ENCODE peak calls at places on chromosome 14, in eight cellular contexts. G is neural progenitor cell, V is HFF-Myc, U is mucosa of descending colon, S is astrocyte of the spinal cord, P is transverse colon, I is GM23338, R is choroid plexus epithelial cell. E is an unnamed sample.
A peak's percentile ranks its signal among the peaks of the same experiment; 100 is the strongest.

GRCh38 chr14:62980693-62981092 is 64.6 kb downstream of the KCNH5 start:
- DNase-seq in G (no peak), V (no peak), U (no peak), S (no peak), P (no peak), I (no peak), R (no peak), E (no peak)

GRCh38 chr14:104299993-104300761 is 161.8 kb downstream of the KIF26A start:
- DNase-seq in G (no peak), V (no peak), U (peak; percentile 23), S (no peak), P (no peak), I (no peak), R (no peak), E (no peak)

GRCh38 chr14:64920465-64920864 is 6.2 kb downstream of the CHURC1 start:
- DNase-seq in G (no peak), V (no peak), U (no peak), S (no peak), P (no peak), I (no peak), R (no peak), E (no peak)

GRCh38 chr14:49594347-49595089 is 4.2 kb upstream of the LRR1 start:
- DNase-seq in G (no peak), V (peak; percentile 59), U (no peak), S (peak; percentile 59), P (peak; percentile 68), I (no peak), R (peak; percentile 90), E (no peak)

GRCh38 chr14:50560929-50561280 is 960 bp downstream of the ATL1 start:
- DNase-seq in G (peak; percentile 79), V (no peak), U (peak; percentile 85), S (peak; percentile 48), P (peak; percentile 77), I (peak; percentile 55), R (peak; percentile 58), E (no peak)

GRCh38 chr14:23061995-23062394 is 4.7 kb upstream of the CDH24 start:
- DNase-seq in G (no peak), V (peak; percentile 93), U (no peak), S (peak; percentile 97), P (peak; percentile 43), I (no peak), R (peak; percentile 98), E (peak; percentile 78)

GRCh38 chr14:61528591-61529021 is 166.7 kb upstream of the HIF1A start:
- DNase-seq in G (no peak), V (no peak), U (no peak), S (peak; percentile 87), P (no peak), I (no peak), R (peak; percentile 77), E (peak; percentile 88)

GRCh38 chr14:25953532-25954144 is 644.2 kb downstream of the NOVA1 start:
- DNase-seq in G (no peak), V (no peak), U (no peak), S (peak; percentile 87), P (peak; percentile 40), I (no peak), R (peak; percentile 86), E (no peak)

GRCh38 chr14:61267336-61267735 is 13.8 kb downstream of the TMEM30B start:
- DNase-seq in G (no peak), V (no peak), U (no peak), S (no peak), P (no peak), I (no peak), R (no peak), E (no peak)

GRCh38 chr14:91186515-91187066 is 57.9 kb downstream of the GPR68 start:
- DNase-seq in G (no peak), V (no peak), U (no peak), S (no peak), P (no peak), I (no peak), R (no peak), E (no peak)

GRCh38 chr14:33736299-33736698 is 214.6 kb downstream of the EGLN3 start:
- DNase-seq in G (no peak), V (no peak), U (no peak), S (no peak), P (no peak), I (peak; percentile 40), R (peak; percentile 22), E (no peak)
- TF ChIP-seq CTCF in G (no peak), V (no peak), U (no peak), S (no peak), P (no peak), I (no peak), R (no peak), E (no peak)

DNA sequence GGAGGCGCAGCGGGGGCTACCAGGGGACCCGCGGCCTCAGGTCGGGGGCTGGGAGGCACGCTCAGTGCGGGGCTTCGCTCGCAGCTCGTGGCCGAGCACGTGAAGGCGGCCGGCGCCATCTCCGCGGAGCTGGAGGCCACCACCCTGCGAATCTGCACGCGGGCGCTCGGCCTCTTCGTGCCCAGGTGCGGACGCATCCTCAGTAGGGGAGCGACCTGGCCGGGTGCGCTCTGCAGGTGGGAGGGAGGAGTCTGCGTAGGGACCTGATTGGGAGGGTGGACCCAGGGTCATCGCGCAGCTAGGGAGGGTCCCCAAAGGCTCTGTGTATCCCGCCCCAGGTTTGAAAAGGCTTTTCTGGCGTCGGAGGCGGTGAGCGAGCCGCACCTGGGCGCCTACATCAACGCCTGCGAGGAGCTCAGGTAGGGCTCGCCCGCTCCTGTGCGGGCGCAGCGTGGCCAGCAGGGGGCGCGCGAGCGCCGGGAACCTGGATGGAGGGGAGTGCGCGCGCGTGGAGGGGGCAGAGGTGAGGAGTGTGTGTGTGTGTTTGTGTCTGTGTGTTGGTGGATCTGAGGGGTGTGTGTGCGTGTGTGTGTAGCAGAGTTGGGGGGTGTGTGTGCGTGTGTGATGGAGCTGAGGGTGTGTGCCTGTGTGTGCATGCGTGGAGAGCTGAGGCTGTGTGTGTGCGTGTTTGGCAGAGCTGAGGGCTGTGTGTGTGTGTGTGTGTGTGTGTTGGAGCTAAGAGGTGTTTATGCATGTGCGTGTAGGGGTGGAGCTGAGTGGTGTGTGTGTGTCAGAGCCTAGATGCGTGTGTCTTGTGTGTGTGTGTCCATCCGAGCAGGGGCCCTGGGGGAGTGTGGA is 10.4 kb downstream of the EXOC3L4 start:
- DNase-seq in G (peak; percentile 77), V (no peak), U (no peak), S (peak; percentile 36), P (peak; percentile 78), I (peak; percentile 80), R (peak; percentile 66), E (no peak)
- H3K4me3 ChIP-seq in G (peak overlapping the region; percentile 18), V (no peak overlapping the region), U (no peak overlapping the region), S (no peak overlapping the region), P (peak overlapping the region; percentile 27), I (peak overlapping the region; percentile 51), R (no peak overlapping the region), E (no peak overlapping the region)

GRCh38 chr14:99079061-99079727 is 192.8 kb downstream of the BCL11B start:
- DNase-seq in G (no peak), V (no peak), U (no peak), S (no peak), P (no peak), I (no peak), R (no peak), E (no peak)
- TF ChIP-seq CTCF in G (no peak), V (no peak), U (no peak), S (no peak), P (no peak), I (no peak), R (no peak), E (no peak)

DNA sequence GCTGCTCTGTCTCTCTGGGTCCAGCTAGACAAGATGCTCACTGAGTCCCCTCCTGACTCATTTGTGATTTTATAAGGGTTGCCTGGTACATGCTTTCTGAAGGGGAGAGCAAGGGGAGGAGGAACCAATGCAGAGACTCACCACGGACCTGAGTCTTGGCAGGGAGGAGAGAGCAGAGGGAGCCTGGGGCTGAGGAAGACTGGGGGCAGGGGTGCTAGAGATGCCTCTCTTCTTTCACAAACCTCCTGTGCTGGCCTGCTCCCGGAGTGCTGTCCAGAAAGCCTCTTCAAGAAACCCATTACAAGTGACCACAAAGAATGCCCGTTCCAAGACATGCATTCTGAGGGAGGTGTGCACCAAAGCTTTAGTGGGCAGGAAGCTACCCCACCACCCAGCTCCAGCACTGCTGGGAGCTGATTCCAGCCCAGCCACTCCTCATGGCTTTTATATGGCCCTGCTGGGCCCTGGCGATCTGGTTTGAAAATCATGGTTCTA is 33.1 kb upstream of the DICER1 start:
- DNase-seq in G (no peak), V (no peak), U (no peak), S (peak; percentile 13), P (no peak), I (no peak), R (no peak), E (no peak)
- H3K4me3 ChIP-seq in G (no peak overlapping the region), V (no peak overlapping the region), U (no peak overlapping the region), S (no peak overlapping the region), P (no peak overlapping the region), I (no peak overlapping the region), R (no peak overlapping the region), E (no peak overlapping the region)

DNA sequence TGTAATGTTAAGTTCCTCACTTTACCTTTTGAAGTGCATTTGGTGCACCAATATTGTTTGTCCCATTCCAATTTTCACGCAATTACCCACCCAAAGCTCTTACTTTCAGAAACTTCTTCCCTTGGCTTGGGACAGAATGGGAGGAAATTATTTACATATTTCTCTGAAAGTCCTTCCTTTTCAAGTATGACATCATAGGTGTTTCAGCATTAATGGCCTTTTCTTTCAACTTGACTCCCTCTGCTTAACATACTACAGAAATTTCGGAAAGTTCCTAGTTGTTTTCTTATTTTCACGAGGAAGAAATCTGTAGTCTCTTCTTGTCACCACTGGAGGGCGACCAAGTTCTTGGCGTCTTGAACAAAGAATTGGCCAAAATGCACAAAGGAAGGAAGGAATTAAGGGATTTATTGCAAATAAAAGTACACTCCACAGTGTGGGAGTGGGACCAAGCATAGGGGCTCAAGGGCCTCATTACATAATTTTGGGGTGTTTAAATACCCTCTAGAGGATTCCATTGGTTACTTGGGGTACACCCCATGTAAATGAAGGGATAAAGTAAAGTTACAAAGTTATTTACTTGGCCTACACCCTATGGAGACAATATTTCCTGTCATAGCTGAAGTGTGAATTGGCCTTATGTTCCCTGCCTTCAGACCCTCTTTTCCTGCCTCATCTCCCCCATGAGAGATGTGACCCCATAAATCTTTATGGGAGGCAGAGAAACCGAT is 70.5 kb downstream of the RPL10L start:
- DNase-seq in G (peak; percentile 76), V (no peak), U (no peak), S (peak; percentile 59), P (peak; percentile 14), I (peak; percentile 65), R (peak; percentile 73), E (no peak)
- TF ChIP-seq CTCF in G (peak; percentile 86), V (peak; percentile 10), U (no peak), S (peak; percentile 64), P (peak; percentile 56), I (peak; percentile 80), R (peak; percentile 74), E (no peak)

DNA sequence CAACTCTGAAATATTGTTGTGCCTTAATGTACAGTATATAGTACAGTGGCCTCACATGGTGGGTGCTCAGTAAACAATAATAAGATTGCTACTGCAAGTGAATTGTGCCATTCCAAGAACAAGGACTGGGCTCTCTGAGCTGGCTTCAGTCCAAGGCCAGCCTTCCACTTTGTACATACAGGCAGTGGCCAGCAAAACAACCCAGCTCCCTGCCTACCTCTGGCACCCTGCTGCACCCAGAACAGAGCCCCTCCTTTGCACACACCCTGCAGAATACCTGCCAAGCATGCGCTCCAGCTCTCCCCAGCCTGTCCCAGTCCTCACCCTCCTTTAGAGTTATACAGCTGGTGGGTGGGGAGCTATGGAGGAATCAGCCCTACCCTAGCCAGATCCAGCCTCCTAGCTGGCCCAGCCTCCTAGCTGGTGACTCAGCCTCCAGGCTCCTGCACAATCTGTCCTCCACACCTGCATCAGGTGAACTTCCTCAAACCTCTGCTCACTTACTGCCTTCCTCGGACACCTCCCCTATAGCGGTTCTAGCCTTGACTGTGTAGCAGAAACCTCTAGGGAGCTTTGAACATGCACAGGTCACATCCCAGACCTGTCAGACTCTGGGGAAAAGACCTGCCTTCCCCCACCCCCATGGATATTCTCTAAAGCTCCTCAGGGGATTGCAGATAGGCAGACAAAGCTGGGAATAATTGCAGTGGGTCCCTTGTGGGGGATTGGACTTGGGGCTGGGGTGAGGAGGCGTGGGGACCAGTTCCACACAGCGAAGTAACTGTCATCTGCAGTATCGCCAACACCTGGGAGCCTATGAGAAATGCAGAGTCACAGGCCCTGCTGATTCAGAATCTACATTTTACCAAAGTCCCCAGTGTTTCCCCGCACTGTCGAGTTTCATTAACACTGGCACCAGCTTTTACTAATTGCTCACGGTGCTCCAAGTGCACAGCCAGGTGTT is 17.9 kb downstream of the ZDHHC22 start:
- DNase-seq in G (no peak), V (no peak), U (peak; percentile 93), S (no peak), P (peak; percentile 95), I (no peak), R (no peak), E (no peak)
- H3K4me3 ChIP-seq in G (peak overlapping the region; percentile 73), V (no peak overlapping the region), U (no peak overlapping the region), S (no peak overlapping the region), P (no peak overlapping the region), I (peak overlapping the region; percentile 81), R (no peak overlapping the region), E (no peak overlapping the region)

E was measured in AG04449.